ENCODE peak calls at places on chromosomes 2 and 18, in five cellular contexts. E is GM23338, W is GM12878, U is HepG2, H is HCT116. V is an unnamed sample.

GRCh38 chr2:201450910-201451329 is 338 bp downstream of the TRAK2 start:
- DNase-seq in H (no peak), W (no peak), E (peak), U (no peak), V (no peak)

GRCh38 chr2:217653240-217653639 is 349.6 kb downstream of the TNS1 start:
- DNase-seq in W (no peak), H (peak), E (no peak), U (no peak), V (peak)

GRCh38 chr18:5238371-5238758 is 41.3 kb upstream of the AKAIN1 start:
- DNase-seq in U (peak), E (peak), W (no peak), H (no peak), V (no peak)

GRCh38 chr2:145919507-145919906 is 1399.6 kb upstream of the ZEB2 start:
- DNase-seq in W (no peak), U (no peak), E (no peak), H (no peak), V (peak)

GRCh38 chr2:19746611-19747309 is 155.0 kb downstream of the TTC32 start:
- DNase-seq in E (peak), U (peak), W (no peak), H (no peak), V (peak)

GRCh38 chr18:75638597-75639467 is 211.3 kb upstream of the SMIM21 start:
- DNase-seq in E (peak), H (no peak), U (no peak), W (no peak), V (no peak)

GRCh38 chr2:4091869-4092268 is 388.5 kb downstream of the DCDC2C start:
- DNase-seq in U (no peak), H (no peak), E (no peak), W (no peak), V (no peak)

GRCh38 chr2:73418343-73418742 is 32.7 kb downstream of the ALMS1 start:
- DNase-seq in U (no peak), W (no peak), H (no peak), E (peak), V (no peak)

GRCh38 chr2:23418056-23418455 is 33.1 kb downstream of the KLHL29 start:
- DNase-seq in E (no peak), H (no peak), W (no peak), U (no peak), V (no peak)

GRCh38 chr2:175176624-175177023 is 4.9 kb downstream of the ATP5MC3 start:
- DNase-seq in H (no peak), U (no peak), W (no peak), E (no peak), V (no peak)

GRCh38 chr2:15729001-15729400 is 137.3 kb downstream of the DDX1 start:
- DNase-seq in H (no peak), U (no peak), E (no peak), W (no peak), V (no peak)

DNA sequence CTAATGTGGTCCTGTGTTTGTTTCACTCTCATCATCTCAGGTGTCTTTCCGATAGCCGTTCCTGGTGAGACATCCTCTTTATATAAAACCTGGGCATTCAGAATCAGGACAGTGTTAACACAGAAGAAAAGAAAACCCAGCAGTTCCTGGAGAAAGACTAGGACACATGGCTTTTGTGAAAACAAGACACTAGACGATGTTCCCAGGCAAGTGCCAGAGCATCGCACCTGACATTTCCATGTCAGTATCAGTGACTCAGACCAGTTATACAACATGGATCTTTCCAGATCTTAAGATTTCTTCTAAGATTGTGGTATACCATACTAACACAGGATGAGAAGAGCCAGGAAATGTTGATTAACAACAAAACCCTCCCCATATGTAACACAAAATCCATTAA is 96.5 kb downstream of the RIF1 start:
- DNase-seq in U (no peak), E (no peak), H (no peak), W (no peak), V (no peak)
- TF ChIP-seq EZH2 in U (no peak), E (no peak), H (no peak), W (no peak), V (no peak)

GRCh38 chr2:119049968-119050657 is 108.1 kb downstream of the MARCO start:
- DNase-seq in W (no peak), E (peak), H (no peak), U (peak), V (no peak)
- TF ChIP-seq POLR2AphosphoS5 in W (no peak), E (no peak), H (no peak), U (no peak), V (no peak)

GRCh38 chr18:59900222-59901128 is 679 bp downstream of the PMAIP1 start:
- DNase-seq in E (peak), H (no peak), W (no peak), U (no peak), V (peak)
- TF ChIP-seq EZH2 in E (no peak), H (no peak), W (no peak), U (no peak), V (no peak)

DNA sequence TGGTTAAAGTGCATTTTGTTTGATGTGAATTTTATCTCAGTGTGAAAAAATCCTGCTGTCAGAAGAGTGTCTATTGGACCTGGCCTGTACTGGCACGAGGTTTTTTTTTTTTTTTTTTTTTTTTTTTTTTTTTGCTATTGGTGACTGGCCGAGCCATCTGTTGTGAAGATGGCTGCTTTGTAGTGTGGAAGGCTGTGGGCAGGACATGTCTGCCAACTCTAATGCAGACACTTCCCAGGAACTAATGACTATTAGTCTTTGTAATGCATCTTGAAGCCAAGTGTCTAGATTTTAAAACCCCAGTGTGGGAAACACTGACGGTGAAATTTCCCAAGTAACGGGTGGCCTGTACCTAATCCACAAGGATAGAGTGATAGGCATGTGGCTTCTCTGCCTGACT is 34.3 kb downstream of the ZAP70 start:
- DNase-seq in W (no peak), E (no peak), U (no peak), H (no peak), V (no peak)
- TF ChIP-seq POLR2AphosphoS5 in W (no peak), E (no peak), U (no peak), H (no peak), V (no peak)

DNA sequence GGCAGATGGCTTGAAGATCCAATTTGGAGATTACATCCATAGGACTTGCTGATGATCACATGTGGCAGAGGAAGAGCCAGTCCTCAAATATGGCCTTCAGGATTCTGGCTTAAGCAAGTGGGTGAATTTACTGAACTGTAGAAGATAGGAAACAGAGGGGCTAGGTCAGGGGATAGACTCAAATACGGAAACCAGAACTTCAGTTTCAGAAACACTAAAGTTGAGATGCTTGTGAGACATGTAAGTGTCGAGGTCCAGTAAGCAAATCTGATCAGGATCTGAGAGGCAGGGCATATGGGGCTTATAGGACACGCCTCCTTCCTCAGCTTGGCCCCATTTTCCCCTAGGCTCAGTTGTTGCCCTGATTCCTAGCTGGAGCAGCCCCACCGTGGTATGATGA is 107.7 kb downstream of the LBH start:
- DNase-seq in H (no peak), E (no peak), U (no peak), W (peak), V (no peak)
- TF ChIP-seq EZH2 in H (no peak), E (no peak), U (no peak), W (no peak), V (no peak)

DNA sequence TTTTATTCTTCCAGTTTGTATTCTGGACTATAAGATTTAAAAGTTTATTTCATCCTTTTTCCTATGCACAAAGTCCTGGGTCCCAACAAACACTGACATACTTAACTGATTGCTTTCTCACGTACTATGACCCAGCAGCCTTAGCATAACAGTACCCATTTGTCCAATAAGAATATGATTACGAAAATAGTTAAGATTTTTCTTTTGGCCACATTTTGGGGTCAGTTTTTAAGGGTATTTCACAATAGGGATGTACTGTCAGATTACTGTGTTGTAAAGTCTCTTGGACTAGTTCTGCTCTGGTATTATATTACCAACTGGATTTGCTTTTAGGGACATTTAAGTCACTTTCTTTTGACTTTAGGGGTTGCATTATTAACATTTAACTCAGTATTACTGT is 46.1 kb downstream of the TTC39C start:
- DNase-seq in H (no peak), E (no peak), W (no peak), U (peak), V (no peak)
- TF ChIP-seq POLR2AphosphoS5 in H (no peak), E (no peak), W (no peak), U (no peak), V (no peak)

GRCh38 chr2:45001629-45002385 is 7.4 kb downstream of the SIX2 start:
- DNase-seq in H (no peak), E (peak), W (no peak), U (no peak), V (no peak)

GRCh38 chr2:45005261-45006002 is 3.8 kb downstream of the SIX2 start:
- DNase-seq in W (no peak), U (no peak), H (no peak), E (peak), V (no peak)

GRCh38 chr2:45004569-45005181 is 4.6 kb downstream of the SIX2 start:
- DNase-seq in U (no peak), E (peak), W (no peak), H (no peak), V (no peak)

GRCh38 chr2:45002661-45003210 is 6.5 kb downstream of the SIX2 start:
- DNase-seq in W (no peak), E (peak), U (no peak), H (no peak), V (no peak)

DNA sequence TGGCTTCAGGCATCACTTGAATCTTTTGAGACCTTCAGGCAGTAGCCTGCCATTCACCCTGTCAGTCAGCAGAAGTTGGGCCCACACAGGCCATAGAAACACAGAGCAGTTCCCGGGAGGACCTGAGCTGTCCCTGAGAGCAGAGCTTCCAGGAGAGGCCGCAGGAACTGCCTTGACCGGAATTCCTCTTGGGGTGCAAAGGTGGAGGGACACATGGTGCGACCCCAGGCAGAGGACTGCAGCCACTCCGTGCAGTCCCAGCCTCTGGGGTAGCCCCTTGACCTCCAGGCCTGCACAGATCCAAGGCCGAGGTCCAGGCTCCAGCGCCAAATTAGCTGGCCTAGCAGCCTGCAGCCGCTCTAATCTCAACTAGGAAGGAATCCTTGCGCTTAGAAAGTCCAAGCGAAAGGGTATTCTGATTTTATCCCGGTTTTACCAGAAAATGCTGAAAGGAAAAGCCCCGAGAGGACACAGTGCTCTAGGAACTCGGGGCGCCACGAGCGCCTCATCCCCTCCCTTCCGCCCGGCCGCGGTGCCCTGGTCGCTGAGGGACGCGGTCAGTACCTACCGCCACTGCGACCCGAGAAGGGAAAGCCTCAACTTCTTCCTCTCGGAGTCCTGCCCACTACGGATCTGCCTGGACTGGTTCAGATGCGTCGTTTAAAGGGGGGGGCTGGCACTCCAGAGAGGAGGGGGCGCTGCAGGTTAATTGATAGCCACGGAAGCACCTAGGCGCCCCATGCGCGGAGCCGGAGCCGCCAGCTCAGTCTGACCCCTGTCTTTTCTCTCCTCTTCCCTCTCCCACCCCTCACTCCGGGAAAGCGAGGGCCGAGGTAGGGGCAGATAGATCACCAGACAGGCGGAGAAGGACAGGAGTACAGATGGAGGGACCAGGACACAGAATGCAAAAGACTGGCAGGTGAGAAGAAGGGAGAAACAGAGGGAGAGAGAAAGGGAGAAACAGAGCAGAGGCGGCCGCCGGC is 5.4 kb downstream of the SIX2 start:
- DNase-seq in W (no peak), E (peak), H (no peak), U (no peak), V (no peak)
- TF ChIP-seq EZH2 in W (no peak), E (peak), H (no peak), U (no peak), V (peak)